ENCODE peak calls at places on chromosomes 1 and 21, in ten cellular contexts. G is HT-29; M is fibroblast of mammary gland; H is activated naive CD4-positive, alpha-beta T cell treated with Interleukin-2 at 50 U/mL for 16 hours; T is iris pigment epithelial cell; U is dorsolateral prefrontal cortex; F is activated CD8-positive, alpha-beta memory T cell treated with anti-CD3 and anti-CD28 coated beads for 4 hours; J is fibroblast of the conjunctiva; Y is stimulated activated CD4-positive, alpha-beta T cell treated with anti-CD3 and anti-CD28 coated beads, Interleukin-2, amount 100 ng/mL, for 24 hours; K is SW480. R is an unnamed sample.

GRCh38 chr21:45998871-45999580 is 17.5 kb downstream of the COL6A1 start:
- DNase-seq in H (no peak), F (no peak), T (no peak), M (no peak), U (peak), G (no peak), Y (no peak), K (no peak), J (no peak), R (no peak)

GRCh38 chr1:166017395-166017794 is 149.4 kb downstream of the FAM78B start:
- DNase-seq in F (no peak), K (no peak), U (no peak), H (no peak), G (no peak), M (no peak), T (no peak), Y (no peak), J (no peak), R (no peak)

GRCh38 chr1:31054349-31054748 is 11.2 kb downstream of the PUM1 start:
- DNase-seq in G (no peak), Y (no peak), J (peak), K (no peak), H (no peak), F (no peak), T (peak), M (peak), U (no peak), R (peak)

GRCh38 chr1:7732331-7732730 is 38.8 kb upstream of the VAMP3 start:
- DNase-seq in U (peak), M (no peak), J (no peak), T (no peak), H (no peak), Y (no peak), F (no peak), G (no peak), K (no peak), R (no peak)

GRCh38 chr21:29465528-29465927 is 166.8 kb downstream of the BACH1 start:
- DNase-seq in J (no peak), T (peak), M (no peak), U (no peak), F (no peak), K (no peak), G (no peak), Y (no peak), H (no peak), R (no peak)

GRCh38 chr1:114033219-114033706 is 54.0 kb downstream of the OLFML3 start:
- DNase-seq in G (peak), U (no peak), K (peak), F (no peak), M (no peak), J (no peak), T (peak), H (no peak), Y (no peak), R (peak)

GRCh38 chr1:42335809-42336518 is 929 bp upstream of the FOXJ3 start:
- DNase-seq in H (no peak), Y (no peak), F (no peak), J (no peak), T (peak), U (no peak), K (peak), G (peak), M (peak), R (peak)

GRCh38 chr21:28266061-28266460 is 726.6 kb downstream of the LTN1 start:
- DNase-seq in U (no peak), Y (no peak), F (no peak), K (no peak), H (no peak), J (no peak), T (no peak), G (no peak), M (no peak), R (no peak)

GRCh38 chr21:45874716-45875415 is 106.7 kb upstream of the COL6A1 start:
- DNase-seq in F (no peak), J (peak), G (no peak), Y (no peak), T (peak), K (no peak), U (peak), H (no peak), M (peak), R (peak)

GRCh38 chr1:189821838-189822237 is 655.8 kb downstream of the BRINP3 start:
- DNase-seq in M (no peak), K (no peak), Y (no peak), U (no peak), F (no peak), T (peak), J (no peak), H (no peak), G (no peak), R (no peak)

GRCh38 chr21:34107606-34108005 is 34.2 kb downstream of the MRPS6 start:
- DNase-seq in H (no peak), F (no peak), G (no peak), M (no peak), U (no peak), J (no peak), K (no peak), T (no peak), Y (no peak), R (no peak)

R was measured in dermis blood vessel endothelial cell.